ENCODE peak calls at places on chromosomes 7 and 10, in five cellular contexts. One of them, this sample, is unnamed.
A peak's percentile ranks its signal among the peaks of the same experiment; 100 is the strongest.

GRCh38 chr10:47454294-47455058 is 29.4 kb downstream of the ANXA8 start:
- DNase-seq in mammary epithelial cell: no peak
- DNase-seq in mesendoderm: no peak
- DNase-seq in H9: peak; percentile 17
- DNase-seq in colonic mucosa: no peak
- DNase-seq in this sample: no peak

GRCh38 chr10:22597142-22597541 is 117.2 kb downstream of the PIP4K2A start:
- DNase-seq in H9: no peak
- DNase-seq in colonic mucosa: no peak
- DNase-seq in mesendoderm: peak; percentile 76
- DNase-seq in mammary epithelial cell: no peak
- DNase-seq in this sample: peak; percentile 54

GRCh38 chr7:119838444-119838843 is 434.5 kb upstream of the KCND2 start:
- DNase-seq in mammary epithelial cell: no peak
- DNase-seq in mesendoderm: no peak
- DNase-seq in colonic mucosa: no peak
- DNase-seq in H9: no peak
- DNase-seq in this sample: no peak

GRCh38 chr7:159370-160270 is 32.8 kb upstream of the FAM20C start:
- DNase-seq in mammary epithelial cell: no peak
- DNase-seq in mesendoderm: no peak
- DNase-seq in H9: no peak
- DNase-seq in colonic mucosa: no peak
- DNase-seq in this sample: no peak

GRCh38 chr10:132389631-132390454 is 7.2 kb upstream of the PWWP2B start:
- DNase-seq in colonic mucosa: no peak
- DNase-seq in mesendoderm: no peak
- DNase-seq in mammary epithelial cell: no peak
- DNase-seq in H9: peak; percentile 77
- DNase-seq in this sample: no peak

GRCh38 chr10:53836638-53837037 is 964.4 kb downstream of the PCDH15 start:
- DNase-seq in colonic mucosa: no peak
- DNase-seq in mesendoderm: no peak
- DNase-seq in mammary epithelial cell: peak; percentile 68
- DNase-seq in H9: no peak
- DNase-seq in this sample: no peak

GRCh38 chr10:95831076-95831475 is 75.1 kb downstream of the ENTPD1 start:
- DNase-seq in colonic mucosa: no peak
- DNase-seq in mammary epithelial cell: no peak
- DNase-seq in H9: no peak
- DNase-seq in mesendoderm: no peak
- DNase-seq in this sample: no peak

GRCh38 chr7:121301441-121302213 is 27.2 kb upstream of the WNT16 start:
- DNase-seq in mesendoderm: no peak
- DNase-seq in colonic mucosa: no peak
- DNase-seq in mammary epithelial cell: no peak
- DNase-seq in H9: no peak
- DNase-seq in this sample: no peak

GRCh38 chr10:21401196-21401595 is 124.3 kb downstream of the SKIDA1 start:
- DNase-seq in H9: no peak
- DNase-seq in mammary epithelial cell: no peak
- DNase-seq in colonic mucosa: no peak
- DNase-seq in mesendoderm: no peak
- DNase-seq in this sample: no peak

GRCh38 chr7:144907577-144907976 is 71.7 kb upstream of the TPK1 start:
- DNase-seq in mammary epithelial cell: no peak
- DNase-seq in mesendoderm: no peak
- DNase-seq in colonic mucosa: no peak
- DNase-seq in H9: no peak
- DNase-seq in this sample: no peak

GRCh38 chr10:112689327-112689726 is 242.3 kb downstream of the VTI1A start:
- DNase-seq in mesendoderm: peak; percentile 64
- DNase-seq in H9: peak; percentile 55
- DNase-seq in mammary epithelial cell: peak; percentile 1
- DNase-seq in colonic mucosa: peak; percentile 42
- DNase-seq in this sample: peak; percentile 81

GRCh38 chr7:7798510-7798909 is 80.1 kb upstream of the RPA3 start:
- DNase-seq in mesendoderm: peak; percentile 25
- DNase-seq in mammary epithelial cell: no peak
- DNase-seq in H9: no peak
- DNase-seq in colonic mucosa: no peak
- DNase-seq in this sample: no peak

GRCh38 chr10:48214701-48215100 is 59.8 kb downstream of the FRMPD2 start:
- DNase-seq in H9: no peak
- DNase-seq in mammary epithelial cell: no peak
- DNase-seq in colonic mucosa: no peak
- DNase-seq in mesendoderm: no peak
- DNase-seq in this sample: no peak

GRCh38 chr7:131581241-131582157 is 25.1 kb upstream of the PODXL start:
- DNase-seq in colonic mucosa: no peak
- DNase-seq in H9: peak; percentile 42
- DNase-seq in mesendoderm: no peak
- DNase-seq in mammary epithelial cell: no peak
- DNase-seq in this sample: peak; percentile 64

GRCh38 chr7:3861941-3862340 is 560.9 kb downstream of the SDK1 start:
- DNase-seq in mesendoderm: peak; percentile 40
- DNase-seq in H9: no peak
- DNase-seq in colonic mucosa: peak; percentile 25
- DNase-seq in mammary epithelial cell: peak; percentile 86
- DNase-seq in this sample: no peak

GRCh38 chr10:132477066-132477397 is 60.6 kb upstream of the INPP5A start:
- DNase-seq in mesendoderm: no peak
- DNase-seq in mammary epithelial cell: no peak
- DNase-seq in H9: no peak
- DNase-seq in colonic mucosa: no peak
- DNase-seq in this sample: no peak

GRCh38 chr10:5948999-5949759 is 28.2 kb downstream of the IL15RA start:
- DNase-seq in H9: peak; percentile 76
- DNase-seq in colonic mucosa: peak; percentile 70
- DNase-seq in mesendoderm: peak; percentile 75
- DNase-seq in mammary epithelial cell: peak; percentile 55
- DNase-seq in this sample: peak; percentile 85

GRCh38 chr7:13702261-13702660 is 287.2 kb downstream of the ETV1 start:
- DNase-seq in mammary epithelial cell: no peak
- DNase-seq in mesendoderm: no peak
- DNase-seq in H9: no peak
- DNase-seq in colonic mucosa: no peak
- DNase-seq in this sample: no peak

GRCh38 chr7:77855371-77856083 is 57.0 kb downstream of the PHTF2 start:
- DNase-seq in colonic mucosa: no peak
- DNase-seq in mesendoderm: no peak
- DNase-seq in H9: no peak
- DNase-seq in mammary epithelial cell: no peak
- DNase-seq in this sample: no peak

GRCh38 chr10:30959855-30960247 is 71.8 kb downstream of the ZNF438 start:
- DNase-seq in H9: no peak
- DNase-seq in mesendoderm: no peak
- DNase-seq in mammary epithelial cell: peak; percentile 26
- DNase-seq in colonic mucosa: no peak
- DNase-seq in this sample: no peak

GRCh38 chr10:59971915-59972314 is 65.6 kb upstream of the CCDC6 start:
- DNase-seq in mammary epithelial cell: peak; percentile 43
- DNase-seq in colonic mucosa: peak; percentile 75
- DNase-seq in mesendoderm: peak; percentile 26
- DNase-seq in H9: no peak
- DNase-seq in this sample: no peak

GRCh38 chr10:18713077-18713476 is 53.8 kb downstream of the ARL5B start:
- DNase-seq in colonic mucosa: no peak
- DNase-seq in mammary epithelial cell: peak; percentile 89
- DNase-seq in mesendoderm: peak; percentile 10
- DNase-seq in H9: no peak
- DNase-seq in this sample: no peak

GRCh38 chr10:46272863-46273415 is 13.9 kb upstream of the ANTXRL start:
- DNase-seq in H9: peak; percentile 17
- DNase-seq in mesendoderm: no peak
- DNase-seq in mammary epithelial cell: no peak
- DNase-seq in colonic mucosa: no peak
- DNase-seq in this sample: no peak

GRCh38 chr7:134855467-134855866 is 76.0 kb downstream of the CALD1 start:
- DNase-seq in H9: no peak
- DNase-seq in colonic mucosa: no peak
- DNase-seq in mesendoderm: no peak
- DNase-seq in mammary epithelial cell: no peak
- DNase-seq in this sample: no peak

GRCh38 chr7:92841192-92841591 is 4.8 kb upstream of the CDK6 start:
- DNase-seq in H9: no peak
- DNase-seq in mesendoderm: no peak
- DNase-seq in colonic mucosa: no peak
- DNase-seq in mammary epithelial cell: no peak
- DNase-seq in this sample: no peak

DNA sequence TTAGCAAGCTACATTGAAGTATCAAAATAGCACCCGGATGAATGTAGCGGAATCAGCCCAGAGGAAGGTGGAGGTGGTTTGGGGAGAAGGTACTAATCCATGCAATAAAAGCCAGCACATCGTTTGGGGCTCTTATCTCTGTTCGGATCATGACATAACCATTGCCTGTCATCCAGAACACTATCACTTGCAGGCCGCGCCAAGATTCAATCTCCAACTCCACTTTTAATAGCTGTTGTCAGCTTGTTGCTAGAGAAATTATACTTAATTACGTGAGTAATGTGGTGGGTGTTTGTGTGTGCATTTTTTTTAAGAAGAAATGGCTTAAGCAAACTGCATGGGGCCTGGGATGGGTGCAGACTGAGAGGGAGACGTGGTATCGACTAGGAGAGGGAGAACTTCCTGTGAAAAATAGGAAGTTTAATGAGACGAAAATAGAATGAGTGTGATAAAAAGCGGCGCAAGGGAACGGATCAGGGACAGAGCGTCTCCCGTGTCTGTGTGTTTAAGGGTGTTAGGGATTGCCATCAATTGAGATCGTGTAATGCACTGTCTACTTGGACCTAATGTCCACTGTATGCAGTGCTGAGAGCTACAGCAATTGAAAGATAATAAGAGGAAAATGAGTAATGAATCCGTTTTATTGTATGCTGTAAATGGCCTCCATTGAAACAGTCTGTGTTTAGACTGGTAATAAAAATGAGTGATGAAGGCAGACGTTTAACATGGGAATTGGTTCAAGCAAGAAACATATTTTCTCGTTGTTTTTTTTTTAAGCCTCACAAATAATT is 27.6 kb upstream of the SFMBT2 start:
- DNase-seq in mammary epithelial cell: no peak
- DNase-seq in H9: no peak
- DNase-seq in colonic mucosa: no peak
- DNase-seq in mesendoderm: no peak
- DNase-seq in this sample: no peak
- H3K9ac ChIP-seq in mammary epithelial cell: no peak overlapping the region
- H3K9ac ChIP-seq in H9: no peak overlapping the region
- H3K9ac ChIP-seq in colonic mucosa: no peak overlapping the region
- H3K9ac ChIP-seq in mesendoderm: no peak overlapping the region
- H3K9ac ChIP-seq in this sample: no peak overlapping the region

GRCh38 chr10:50416181-50416824 is 165.0 kb upstream of the ASAH2 start:
- DNase-seq in mesendoderm: no peak
- DNase-seq in colonic mucosa: no peak
- DNase-seq in mammary epithelial cell: no peak
- DNase-seq in H9: no peak
- DNase-seq in this sample: no peak
- H3K27ac ChIP-seq in mesendoderm: no peak overlapping the region
- H3K27ac ChIP-seq in colonic mucosa: no peak overlapping the region
- H3K27ac ChIP-seq in mammary epithelial cell: no peak overlapping the region
- H3K27ac ChIP-seq in H9: no peak overlapping the region
- H3K27ac ChIP-seq in this sample: no peak overlapping the region

DNA sequence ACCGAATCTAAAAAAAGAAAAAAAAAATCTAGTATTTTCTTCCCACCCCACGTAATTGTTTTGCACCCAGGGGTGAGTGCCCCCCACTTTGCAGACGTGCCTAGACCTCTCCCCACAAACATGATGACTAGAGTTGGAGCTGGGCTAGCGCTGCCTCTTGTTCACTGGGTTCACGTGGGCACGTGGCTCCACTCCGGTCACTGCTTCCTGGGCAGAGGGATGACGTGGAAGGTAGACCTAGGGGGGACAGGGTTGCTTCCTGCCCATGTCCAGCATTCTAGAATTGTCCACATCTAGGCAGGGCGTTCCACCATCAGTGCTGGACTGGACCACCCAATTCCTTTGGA is 861 bp upstream of the LIMK1 start:
- DNase-seq in H9: no peak
- DNase-seq in mesendoderm: no peak
- DNase-seq in colonic mucosa: no peak
- DNase-seq in mammary epithelial cell: no peak
- DNase-seq in this sample: no peak
- H3K9ac ChIP-seq in H9: no peak overlapping the region
- H3K9ac ChIP-seq in mesendoderm: peak overlapping the region; percentile 74
- H3K9ac ChIP-seq in colonic mucosa: no peak overlapping the region
- H3K9ac ChIP-seq in mammary epithelial cell: no peak overlapping the region
- H3K9ac ChIP-seq in this sample: peak overlapping the region; percentile 34

GRCh38 chr10:79066460-79067240 is 2.1 kb upstream of the ZMIZ1 start:
- DNase-seq in mesendoderm: peak; percentile 88
- DNase-seq in mammary epithelial cell: peak; percentile 35
- DNase-seq in H9: peak; percentile 69
- DNase-seq in colonic mucosa: peak; percentile 69
- DNase-seq in this sample: peak; percentile 83

GRCh38 chr10:79068203-79068561 is 584 bp upstream of the ZMIZ1 start:
- DNase-seq in H9: no peak
- DNase-seq in mammary epithelial cell: no peak
- DNase-seq in colonic mucosa: peak; percentile 66
- DNase-seq in mesendoderm: no peak
- DNase-seq in this sample: no peak

GRCh38 chr10:79065853-79066252 is 2.9 kb upstream of the ZMIZ1 start:
- DNase-seq in colonic mucosa: no peak
- DNase-seq in mammary epithelial cell: no peak
- DNase-seq in mesendoderm: no peak
- DNase-seq in H9: no peak
- DNase-seq in this sample: no peak

GRCh38 chr10:79068562-79069324 is at the start of gene ZMIZ1:
- DNase-seq in mammary epithelial cell: peak; percentile 89
- DNase-seq in colonic mucosa: peak; percentile 90
- DNase-seq in H9: peak; percentile 89
- DNase-seq in mesendoderm: peak; percentile 95
- DNase-seq in this sample: peak; percentile 95

DNA sequence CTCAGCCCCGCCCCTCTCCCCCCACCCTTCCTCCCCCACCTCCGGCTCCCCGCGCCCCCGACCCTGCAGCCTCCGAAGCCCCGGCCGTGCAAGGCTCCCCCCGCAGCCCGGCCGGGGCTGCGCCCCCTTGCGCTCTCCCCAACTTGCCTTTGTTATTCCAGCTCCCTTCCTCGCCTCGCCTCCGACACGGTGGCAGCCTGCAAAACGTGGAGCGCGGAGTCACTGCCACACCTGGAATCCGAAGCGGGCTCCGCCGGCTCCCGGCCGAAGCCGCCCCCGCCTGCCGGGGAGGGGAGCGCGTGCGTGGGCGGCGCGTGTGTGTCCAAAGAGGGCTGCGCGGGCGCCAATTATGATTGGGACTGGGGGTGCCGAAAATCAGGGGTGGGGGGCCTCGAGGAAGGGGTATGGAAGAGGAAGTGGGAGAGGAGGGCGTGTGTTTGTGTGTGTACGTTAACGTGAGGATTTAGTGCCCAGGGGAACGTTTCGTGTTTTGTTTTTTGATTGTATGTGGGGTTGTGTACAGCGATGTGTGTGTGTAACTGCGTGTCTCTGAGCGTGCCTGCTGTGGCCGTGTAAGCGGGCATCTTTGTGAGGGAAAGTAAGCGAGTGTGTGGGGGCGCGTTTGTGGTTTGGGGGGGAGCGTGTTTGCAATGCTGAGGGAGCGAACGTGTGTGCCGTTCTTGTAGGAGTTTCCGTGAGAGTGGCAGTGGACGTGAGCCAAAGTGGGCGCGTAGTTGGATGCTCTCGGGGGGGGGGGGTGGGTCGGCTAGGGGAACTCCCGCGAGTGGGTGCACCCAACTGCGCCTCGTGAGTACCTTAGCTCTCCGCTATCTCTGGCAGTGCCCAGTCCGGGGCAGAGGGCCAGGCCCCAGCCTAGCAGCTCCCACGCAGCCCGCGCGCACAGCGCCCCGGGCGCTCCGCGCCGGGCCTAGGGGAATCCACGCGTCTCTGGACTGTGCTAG is 1.2 kb upstream of the ZMIZ1 start:
- DNase-seq in colonic mucosa: peak; percentile 94
- DNase-seq in mesendoderm: peak; percentile 98
- DNase-seq in mammary epithelial cell: peak; percentile 86
- DNase-seq in H9: peak; percentile 94
- DNase-seq in this sample: peak; percentile 99
- H3K27ac ChIP-seq in colonic mucosa: peak overlapping the region; percentile 99
- H3K27ac ChIP-seq in mesendoderm: no peak overlapping the region
- H3K27ac ChIP-seq in mammary epithelial cell: no peak overlapping the region
- H3K27ac ChIP-seq in H9: no peak overlapping the region
- H3K27ac ChIP-seq in this sample: no peak overlapping the region

This sample was measured in endodermal cell.